ENCODE peak calls at places on chromosomes 11 and 22, in eight cellular contexts. M is fibroblast of mammary gland, G is GM23248, I is endodermal cell, C is bronchial epithelial cell, F is foreskin fibroblast, B is PC-3, A is SJSA1. Z is an unnamed sample.

GRCh38 chr22:25202290-25202921 is 2.7 kb downstream of the CRYBB3 start:
- DNase-seq in M (peak), A (peak), C (peak), B (peak), I (peak), F (peak), G (peak), Z (peak)

GRCh38 chr11:107747622-107748021 is 35.8 kb upstream of the SLN start:
- DNase-seq in B (no peak), I (no peak), C (no peak), A (no peak), F (no peak), M (no peak), G (no peak), Z (peak)

GRCh38 chr11:17579451-17579850 is 32.4 kb downstream of the OTOG start:
- DNase-seq in A (no peak), C (no peak), M (no peak), G (no peak), B (no peak), F (no peak), I (no peak), Z (no peak)

GRCh38 chr11:16792426-16792825 is 54.0 kb downstream of the C11orf58 start:
- DNase-seq in C (no peak), F (no peak), B (no peak), I (no peak), A (no peak), G (peak), M (no peak), Z (no peak)

GRCh38 chr22:25970996-25971811 is 198.1 kb upstream of the SEZ6L start:
- DNase-seq in A (no peak), F (no peak), C (no peak), B (no peak), M (no peak), I (peak), G (no peak), Z (no peak)

GRCh38 chr11:119374632-119375394 is 6.7 kb downstream of the USP2 start:
- DNase-seq in I (peak), C (no peak), B (no peak), A (no peak), F (no peak), M (no peak), G (peak), Z (no peak)

GRCh38 chr11:112113539-112114457 is 27.1 kb downstream of the SDHD start:
- DNase-seq in G (peak), A (peak), B (peak), M (peak), F (peak), I (no peak), C (peak), Z (peak)

GRCh38 chr11:61489833-61490585 is 18.5 kb upstream of the LRRC10B start:
- DNase-seq in B (peak), G (peak), A (peak), C (no peak), M (peak), F (no peak), I (peak), Z (no peak)

GRCh38 chr11:119115484-119116234 is 5.7 kb upstream of the HINFP start:
- DNase-seq in M (no peak), F (no peak), C (no peak), I (no peak), G (no peak), A (no peak), B (no peak), Z (no peak)

GRCh38 chr11:27282141-27282590 is 80.8 kb downstream of the CCDC34 start:
- DNase-seq in F (peak), G (peak), M (peak), C (no peak), A (peak), I (no peak), B (no peak), Z (peak)

GRCh38 chr11:45102361-45102809 is 44.1 kb upstream of the PRDM11 start:
- DNase-seq in I (peak), G (peak), F (no peak), A (no peak), B (no peak), C (no peak), M (no peak), Z (no peak)

GRCh38 chr11:106021967-106022794 is at the start of gene MSANTD4:
- DNase-seq in A (peak), I (peak), F (peak), G (peak), B (peak), C (peak), M (peak), Z (peak)

GRCh38 chr22:19874307-19875060 is 19.8 kb upstream of the GNB1L start:
- DNase-seq in C (peak), G (peak), F (no peak), A (no peak), B (no peak), I (peak), M (no peak), Z (no peak)

GRCh38 chr11:61760946-61761345 is 8.5 kb downstream of the MYRF start:
- DNase-seq in B (no peak), F (no peak), M (no peak), I (no peak), C (no peak), G (no peak), A (no peak), Z (no peak)

GRCh38 chr22:24695958-24696511 is 78.5 kb downstream of the PIWIL3 start:
- DNase-seq in A (no peak), C (no peak), I (peak), G (no peak), B (no peak), M (no peak), F (no peak), Z (no peak)

GRCh38 chr22:20909543-20910303 is 7.5 kb upstream of the CRKL start:
- DNase-seq in B (no peak), I (no peak), A (no peak), F (no peak), M (no peak), C (no peak), G (no peak), Z (no peak)

GRCh38 chr11:131099013-131099412 is 182.7 kb upstream of the SNX19 start:
- DNase-seq in A (peak), C (peak), B (peak), G (peak), F (peak), I (no peak), M (peak), Z (no peak)

GRCh38 chr11:47413908-47414684 is 5.7 kb downstream of the SLC39A13 start:
- DNase-seq in C (no peak), G (peak), A (no peak), F (peak), B (no peak), I (no peak), M (peak), Z (peak)

GRCh38 chr22:49629586-49630447 is 197.9 kb downstream of the BRD1 start:
- DNase-seq in G (no peak), M (no peak), B (no peak), I (no peak), C (no peak), F (no peak), A (no peak), Z (no peak)

GRCh38 chr11:44855138-44855849 is 95.4 kb downstream of the TP53I11 start:
- DNase-seq in M (no peak), A (no peak), B (peak), C (no peak), I (no peak), F (no peak), G (peak), Z (no peak)

GRCh38 chr11:45661417-45662055 is 3.9 kb downstream of the CHST1 start:
- DNase-seq in M (no peak), A (no peak), B (no peak), I (no peak), G (no peak), F (no peak), C (no peak), Z (no peak)

GRCh38 chr11:31903225-31904074 is 92.3 kb upstream of the PAX6 start:
- DNase-seq in I (no peak), C (no peak), M (no peak), F (no peak), B (no peak), G (no peak), A (no peak), Z (no peak)

GRCh38 chr22:24685804-24686203 is 82.8 kb downstream of the GGT1 start:
- DNase-seq in C (no peak), A (no peak), G (peak), I (peak), B (no peak), M (no peak), F (no peak), Z (no peak)

GRCh38 chr11:77207019-77207485 is 79.0 kb downstream of the MYO7A start:
- DNase-seq in F (no peak), G (peak), B (no peak), M (no peak), I (peak), C (no peak), A (no peak), Z (no peak)

GRCh38 chr11:12329797-12330196 is 47.6 kb upstream of the PARVA start:
- DNase-seq in F (no peak), B (no peak), G (peak), I (no peak), C (no peak), M (no peak), A (no peak), Z (no peak)

GRCh38 chr11:96967616-96968015 is 577.8 kb downstream of the JRKL start:
- DNase-seq in I (no peak), G (no peak), M (no peak), F (no peak), A (peak), C (no peak), B (no peak), Z (no peak)

GRCh38 chr11:43289368-43289767 is 22.4 kb upstream of the API5 start:
- DNase-seq in C (no peak), G (no peak), M (no peak), A (no peak), I (no peak), F (no peak), B (no peak), Z (no peak)

DNA sequence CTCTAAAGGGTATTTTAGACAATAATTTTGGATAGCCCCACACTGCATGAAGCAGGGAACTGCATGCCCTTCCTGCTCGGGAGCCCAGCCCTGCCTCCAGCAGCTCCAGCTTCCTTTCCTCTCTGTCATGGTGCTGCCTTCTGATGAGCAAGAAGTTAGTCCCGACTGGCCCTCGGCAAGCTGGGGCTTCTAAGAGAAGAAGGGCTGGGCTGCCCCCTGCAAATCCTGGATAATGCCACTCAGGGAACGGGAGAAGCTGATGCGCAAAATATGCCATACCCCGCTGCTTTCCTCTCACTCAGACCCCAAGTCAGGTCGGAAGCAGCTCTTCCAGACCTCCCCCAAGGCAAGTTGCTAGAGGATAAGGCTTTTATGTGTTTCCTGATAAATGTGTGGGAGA is 296.3 kb downstream of the ETS1 start:
- DNase-seq in C (no peak), F (no peak), M (no peak), I (no peak), G (no peak), A (peak), B (no peak), Z (no peak)
- H3K4me3 ChIP-seq in C (no peak), F (no peak), M (no peak), I (no peak), G (no peak), A (no peak), B (no peak), Z (no peak)

GRCh38 chr22:22884010-22884887 is 3.4 kb upstream of the IGLL5 start:
- DNase-seq in C (peak), F (peak), G (peak), A (peak), B (peak), M (peak), I (peak), Z (no peak)

GRCh38 chr22:22887621-22888503 is at the start of gene IGLL5:
- DNase-seq in C (no peak), A (no peak), F (no peak), M (no peak), G (no peak), B (no peak), I (peak), Z (no peak)

GRCh38 chr22:22888509-22889353 is 1.1 kb downstream of the IGLL5 start:
- DNase-seq in I (peak), G (no peak), M (no peak), C (no peak), B (no peak), F (no peak), A (no peak), Z (no peak)

GRCh38 chr22:22884888-22885840 is 2.5 kb upstream of the IGLL5 start:
- DNase-seq in B (no peak), A (no peak), G (no peak), F (no peak), I (peak), C (no peak), M (no peak), Z (no peak)

GRCh38 chr22:22886546-22886945 is 1.1 kb upstream of the IGLL5 start:
- DNase-seq in C (no peak), G (no peak), I (peak), F (no peak), A (no peak), M (no peak), B (no peak), Z (no peak)
- H3K4me3 ChIP-seq in C (no peak), G (no peak), I (no peak), F (no peak), A (no peak), M (no peak), B (no peak), Z (no peak)

GRCh38 chr11:86383314-86383713 is 8.6 kb downstream of the CCDC81 start:
- DNase-seq in A (no peak), B (no peak), M (no peak), C (no peak), F (no peak), G (no peak), I (no peak), Z (no peak)

GRCh38 chr11:86377972-86378371 is 3.3 kb downstream of the CCDC81 start:
- DNase-seq in C (no peak), A (no peak), M (no peak), I (no peak), F (no peak), G (no peak), B (peak), Z (no peak)

GRCh38 chr11:86374586-86374985 is at the start of gene CCDC81:
- DNase-seq in B (no peak), F (no peak), C (no peak), G (peak), I (peak), M (no peak), A (no peak), Z (no peak)

DNA sequence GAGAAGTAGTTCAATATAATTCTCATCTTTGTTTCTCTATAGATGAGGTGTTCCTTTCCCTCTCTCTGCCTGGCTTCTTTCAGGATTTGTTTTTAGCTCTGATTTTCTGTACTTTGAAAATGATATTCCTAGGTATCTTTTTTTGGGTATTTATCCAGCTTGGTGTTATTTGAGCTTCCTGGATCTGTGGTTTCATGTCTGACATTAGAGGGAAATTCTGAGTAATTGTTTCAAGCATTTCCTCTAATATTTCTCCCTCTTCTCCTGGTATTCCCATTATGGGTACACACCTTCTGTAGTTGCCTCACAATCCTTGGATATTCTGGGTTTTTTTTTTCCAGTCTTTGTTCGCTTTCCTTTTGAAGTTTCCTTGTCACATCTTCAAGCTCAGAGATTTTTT is 5.6 kb downstream of the CCDC81 start:
- DNase-seq in M (no peak), C (peak), A (no peak), B (no peak), F (no peak), G (no peak), I (no peak), Z (no peak)
- H3K4me3 ChIP-seq in M (no peak), C (no peak), A (no peak), B (no peak), F (no peak), G (no peak), I (no peak), Z (no peak)

DNA sequence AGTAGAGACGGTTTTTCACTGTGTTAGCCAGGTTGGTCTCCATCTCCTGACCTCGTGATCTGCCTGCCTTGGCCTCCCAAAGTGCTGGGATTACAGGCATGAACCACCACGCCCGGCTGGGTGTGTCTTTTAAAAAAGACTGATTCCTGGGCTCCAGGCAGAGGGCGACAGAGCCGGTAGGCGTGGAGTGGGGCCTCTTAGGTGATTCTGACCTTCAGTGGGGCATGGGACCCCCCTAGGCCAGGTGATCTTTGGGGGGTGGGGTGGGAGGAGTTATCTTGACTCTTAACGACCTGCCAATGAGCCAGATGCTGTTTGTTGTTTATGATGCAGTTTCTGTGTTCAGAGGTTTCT is 12.9 kb upstream of the SORL1-AS1 start:
- DNase-seq in I (peak), G (no peak), A (no peak), C (no peak), B (no peak), F (no peak), M (no peak), Z (no peak)
- H3K4me3 ChIP-seq in I (no peak), G (no peak), A (no peak), C (no peak), B (peak), F (no peak), M (no peak), Z (no peak)

DNA sequence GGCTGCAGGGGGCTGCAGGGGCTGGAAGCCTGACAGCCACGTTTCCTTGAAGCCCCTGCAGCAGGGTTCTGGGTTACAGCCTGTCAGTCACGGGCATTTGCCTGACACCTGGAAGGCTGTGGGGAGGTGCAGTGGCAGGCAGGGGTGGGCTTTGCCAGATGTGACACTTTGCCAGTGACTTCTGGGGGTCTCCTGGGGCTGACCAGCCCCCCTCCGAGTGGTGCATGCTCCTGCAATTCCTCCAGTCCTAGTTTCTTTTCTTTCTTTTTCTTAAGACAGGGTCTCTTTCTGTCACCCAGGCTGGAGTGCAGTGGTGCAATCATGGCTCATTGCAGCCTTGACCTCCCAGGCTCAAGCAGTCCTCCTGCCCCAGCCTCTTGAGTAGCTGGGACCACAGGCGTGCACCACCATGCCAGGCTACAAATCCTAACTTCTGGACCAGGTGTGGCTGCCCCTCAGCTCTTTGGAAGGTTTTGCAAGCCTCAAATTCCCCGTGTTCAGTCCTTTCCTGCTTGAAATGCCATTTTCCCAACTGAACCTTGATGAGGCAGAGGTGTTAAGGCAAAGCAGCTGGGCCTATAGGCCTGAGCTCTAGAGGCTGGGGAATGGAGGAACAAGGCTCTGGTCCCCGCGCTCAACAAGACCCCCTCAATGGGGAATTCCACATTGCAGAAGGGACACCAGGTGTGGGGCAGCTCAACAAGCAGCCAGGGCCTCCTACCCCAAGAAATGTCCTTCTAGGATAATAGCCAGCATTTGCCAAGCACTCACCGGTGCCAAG is 20.2 kb upstream of the CHKA start:
- DNase-seq in G (no peak), A (no peak), M (no peak), I (peak), C (no peak), F (no peak), B (no peak), Z (no peak)
- H3K4me3 ChIP-seq in G (no peak), A (no peak), M (no peak), I (no peak), C (no peak), F (no peak), B (no peak), Z (no peak)

Z was measured in skeletal muscle cell.